ENCODE peak calls at places on chromosomes 1 and 21, in seven cellular contexts. N, G, D, C, O, L and Q are unnamed samples. For H3K4me1, the result is how much of the 10 kb centered on the place peaks cover.

GRCh38 chr21:27818847-27819246 is 852.0 kb upstream of the ADAMTS5 start:
- DNase-seq in N (no peak), G (peak), D (no peak), C (no peak), O (peak), L (no peak), Q (no peak)

GRCh38 chr1:111448482-111448917 is 556 bp downstream of the WDR77 start:
- DNase-seq in N (no peak), G (peak), D (no peak), C (no peak), O (no peak), L (no peak), Q (no peak)

GRCh38 chr1:37763791-37764741 is 854 bp downstream of the EPHA10 start:
- DNase-seq in N (no peak), G (no peak), D (no peak), C (no peak), O (peak), L (no peak), Q (no peak)

GRCh38 chr1:5577255-5578040 is 414.8 kb downstream of the NPHP4 start:
- DNase-seq in N (no peak), G (no peak), D (no peak), C (no peak), O (no peak), L (no peak), Q (no peak)

GRCh38 chr21:46127239-46128105 is 27.9 kb downstream of the FTCD start:
- DNase-seq in N (peak), G (no peak), D (peak), C (peak), O (no peak), L (no peak), Q (peak)

GRCh38 chr1:204468206-204468605 is 26.4 kb downstream of the PIK3C2B start:
- DNase-seq in N (no peak), G (no peak), D (no peak), C (no peak), O (no peak), L (no peak), Q (no peak)

GRCh38 chr1:248622491-248623106 is 12.3 kb downstream of the OR2T11 start:
- DNase-seq in N (no peak), G (no peak), D (no peak), C (no peak), O (peak), L (no peak), Q (no peak)

GRCh38 chr1:24393892-24394291 is 19.7 kb downstream of the STPG1 start:
- DNase-seq in N (no peak), G (no peak), D (no peak), C (no peak), O (peak), L (no peak), Q (no peak)

GRCh38 chr1:170685166-170685565 is 21.2 kb downstream of the PRRX1 start:
- DNase-seq in N (no peak), G (no peak), D (no peak), C (no peak), O (peak), L (no peak), Q (no peak)

GRCh38 chr21:40134731-40135492 is 267.7 kb downstream of the PCP4 start:
- DNase-seq in N (no peak), G (no peak), D (no peak), C (no peak), O (no peak), L (no peak), Q (no peak)

GRCh38 chr1:216984536-216984935 is 261.3 kb upstream of the ESRRG start:
- DNase-seq in N (no peak), G (no peak), D (no peak), C (no peak), O (no peak), L (no peak), Q (no peak)

GRCh38 chr1:212415107-212415841 is 588 bp upstream of the PACC1 start:
- DNase-seq in N (no peak), G (no peak), D (no peak), C (no peak), O (no peak), L (no peak), Q (no peak)

GRCh38 chr1:43856188-43856587 is 77.4 kb upstream of the ARTN start:
- DNase-seq in N (no peak), G (no peak), D (no peak), C (no peak), O (no peak), L (no peak), Q (no peak)

GRCh38 chr1:147168626-147169058 is 3.6 kb downstream of the PRKAB2 start:
- DNase-seq in N (no peak), G (no peak), D (no peak), C (no peak), O (peak), L (peak), Q (peak)

DNA sequence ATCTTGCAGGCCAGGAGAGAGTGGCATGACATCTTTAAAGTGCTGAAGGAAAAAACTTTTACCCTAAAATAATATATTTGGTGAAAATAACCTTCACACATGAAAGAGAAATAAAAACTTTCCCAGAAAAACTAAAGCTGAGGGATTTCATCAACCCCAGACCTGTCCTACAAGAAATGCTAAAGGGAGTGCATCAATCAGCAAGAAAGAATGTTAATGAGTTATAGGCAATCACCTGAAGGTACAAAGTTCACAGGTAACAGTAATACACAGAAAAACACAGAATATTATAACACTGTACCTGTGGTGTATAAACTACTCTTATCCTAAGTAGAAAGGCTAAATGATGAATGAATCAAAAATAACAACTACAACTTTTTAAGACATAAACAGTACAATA is 249.2 kb upstream of the PKN2 start:
- DNase-seq in N (no peak), G (no peak), D (no peak), C (no peak), O (no peak), L (no peak), Q (no peak)
- H3K27ac ChIP-seq in N (no peak), G (no peak), D (no peak), C (no peak), O (no peak), L (no peak), Q (no peak)

GRCh38 chr1:172754609-172755008 is 95.7 kb downstream of the FASLG start:
- DNase-seq in N (no peak), G (no peak), D (no peak), C (no peak), O (no peak), L (no peak), Q (no peak)
- H3K4me1 ChIP-seq in N (under half), G (under half), D (under half), C (under half), O (under half), L (under half), Q (under half)

DNA sequence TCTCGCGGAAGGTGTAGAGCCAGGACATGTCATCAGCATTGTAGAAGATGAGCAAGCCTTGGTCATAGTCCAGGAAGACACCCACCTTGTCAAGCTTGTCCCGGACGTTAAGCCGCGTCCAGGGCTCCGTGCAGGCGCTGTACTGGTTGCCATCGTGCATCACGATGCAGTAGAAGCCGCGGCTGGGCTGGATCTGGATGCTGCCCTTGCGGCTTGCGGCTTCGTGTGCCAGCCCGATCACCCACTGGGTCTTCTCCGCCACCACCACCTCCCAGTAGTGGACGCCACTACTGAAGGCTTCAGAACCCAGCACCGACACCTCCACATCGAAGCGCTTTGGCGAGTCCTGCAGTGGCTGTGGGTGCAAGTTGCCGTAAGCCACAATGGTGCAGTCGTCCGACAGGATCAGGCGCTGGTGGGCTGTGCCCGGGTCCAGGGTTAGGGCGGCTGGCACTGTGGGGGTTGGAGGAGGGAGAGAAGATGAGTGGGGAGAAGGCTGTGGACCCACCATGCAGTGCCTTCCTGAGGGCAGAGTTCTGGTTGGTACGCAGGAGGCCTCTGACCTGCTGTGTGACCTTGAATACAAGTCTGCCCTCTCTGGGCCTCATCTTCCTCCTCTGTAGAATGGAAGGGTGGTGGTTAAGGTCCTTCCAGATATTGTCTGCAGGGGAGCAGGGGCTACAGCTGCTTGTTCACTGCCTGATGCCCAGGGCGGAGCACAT is 34.4 kb downstream of the TRIM62 start:
- DNase-seq in N (no peak), G (no peak), D (no peak), C (no peak), O (no peak), L (no peak), Q (no peak)
- H3K27ac ChIP-seq in N (no peak), G (no peak), D (no peak), C (no peak), O (no peak), L (no peak), Q (no peak)

GRCh38 chr1:181133969-181134418 is 45.5 kb downstream of the IER5 start:
- DNase-seq in N (no peak), G (no peak), D (no peak), C (no peak), O (no peak), L (no peak), Q (no peak)

GRCh38 chr1:181133441-181133951 is 45.0 kb downstream of the IER5 start:
- DNase-seq in N (no peak), G (no peak), D (no peak), C (no peak), O (no peak), L (no peak), Q (no peak)

GRCh38 chr1:181128592-181129497 is 40.3 kb downstream of the IER5 start:
- DNase-seq in N (no peak), G (no peak), D (peak), C (no peak), O (no peak), L (no peak), Q (no peak)

GRCh38 chr1:181129771-181130606 is 41.5 kb downstream of the IER5 start:
- DNase-seq in N (no peak), G (no peak), D (no peak), C (no peak), O (no peak), L (no peak), Q (no peak)

GRCh38 chr1:181131255-181131901 is 42.9 kb downstream of the IER5 start:
- DNase-seq in N (no peak), G (no peak), D (no peak), C (no peak), O (no peak), L (no peak), Q (no peak)
- H3K4me1 ChIP-seq in N (under half), G (half or more), D (half or more), C (half or more), O (under half), L (half or more), Q (under half)

GRCh38 chr1:145792484-145792883 is 31.4 kb downstream of the RNF115 start:
- DNase-seq in N (no peak), G (no peak), D (no peak), C (no peak), O (no peak), L (no peak), Q (no peak)
- H3K27ac ChIP-seq in N (no peak), G (no peak), D (no peak), C (no peak), O (no peak), L (no peak), Q (no peak)

GRCh38 chr1:201918343-201918742 is 28.0 kb downstream of the LMOD1 start:
- DNase-seq in N (no peak), G (no peak), D (no peak), C (no peak), O (no peak), L (no peak), Q (peak)
- H3K4me1 ChIP-seq in N (under half), G (under half), D (under half), C (under half), O (under half), L (half or more), Q (under half)